ENCODE peak calls at places on chromosomes 12 and 14, in seven cellular contexts. One of them, this sample, is unnamed.

GRCh38 chr12:52975820-52976573 is 27.1 kb downstream of the KRT18 start:
- DNase-seq in Calu3: peak; percentile 77
- DNase-seq in stimulated activated CD8-positive, alpha-beta memory T cell treated with anti-CD3 and anti-CD28 coated beads, Interleukin-15, amount 100 ng/mL, for 48 hours: no peak
- DNase-seq in fibroblast of the conjunctiva: no peak
- DNase-seq in posterior cingulate gyrus: no peak
- DNase-seq in T-helper 9 cell: no peak
- DNase-seq in GM10248: no peak
- DNase-seq in this sample: no peak

GRCh38 chr12:82688035-82688501 is 1.4 kb downstream of the TMTC2 start:
- DNase-seq in Calu3: no peak
- DNase-seq in stimulated activated CD8-positive, alpha-beta memory T cell treated with anti-CD3 and anti-CD28 coated beads, Interleukin-15, amount 100 ng/mL, for 48 hours: no peak
- DNase-seq in fibroblast of the conjunctiva: no peak
- DNase-seq in posterior cingulate gyrus: no peak
- DNase-seq in T-helper 9 cell: no peak
- DNase-seq in GM10248: no peak
- DNase-seq in this sample: no peak

GRCh38 chr12:107238276-107238675 is 144.9 kb upstream of the CRY1 start:
- DNase-seq in Calu3: no peak
- DNase-seq in stimulated activated CD8-positive, alpha-beta memory T cell treated with anti-CD3 and anti-CD28 coated beads, Interleukin-15, amount 100 ng/mL, for 48 hours: no peak
- DNase-seq in fibroblast of the conjunctiva: no peak
- DNase-seq in posterior cingulate gyrus: no peak
- DNase-seq in T-helper 9 cell: no peak
- DNase-seq in GM10248: no peak
- DNase-seq in this sample: no peak

GRCh38 chr12:10354071-10354470 is 35.8 kb downstream of the KLRK1 start:
- DNase-seq in Calu3: no peak
- DNase-seq in stimulated activated CD8-positive, alpha-beta memory T cell treated with anti-CD3 and anti-CD28 coated beads, Interleukin-15, amount 100 ng/mL, for 48 hours: no peak
- DNase-seq in fibroblast of the conjunctiva: no peak
- DNase-seq in posterior cingulate gyrus: no peak
- DNase-seq in T-helper 9 cell: no peak
- DNase-seq in GM10248: no peak
- DNase-seq in this sample: no peak

GRCh38 chr12:109524466-109525278 is 47.2 kb downstream of the UBE3B start:
- DNase-seq in Calu3: no peak
- DNase-seq in stimulated activated CD8-positive, alpha-beta memory T cell treated with anti-CD3 and anti-CD28 coated beads, Interleukin-15, amount 100 ng/mL, for 48 hours: no peak
- DNase-seq in fibroblast of the conjunctiva: no peak
- DNase-seq in posterior cingulate gyrus: no peak
- DNase-seq in T-helper 9 cell: no peak
- DNase-seq in GM10248: no peak
- DNase-seq in this sample: no peak

GRCh38 chr12:2614341-2614740 is 180.4 kb upstream of the FKBP4 start:
- DNase-seq in Calu3: no peak
- DNase-seq in stimulated activated CD8-positive, alpha-beta memory T cell treated with anti-CD3 and anti-CD28 coated beads, Interleukin-15, amount 100 ng/mL, for 48 hours: no peak
- DNase-seq in fibroblast of the conjunctiva: no peak
- DNase-seq in posterior cingulate gyrus: no peak
- DNase-seq in T-helper 9 cell: no peak
- DNase-seq in GM10248: no peak
- DNase-seq in this sample: no peak

GRCh38 chr14:89214221-89214965 is 202.6 kb downstream of the FOXN3 start:
- DNase-seq in Calu3: peak; percentile 43
- DNase-seq in stimulated activated CD8-positive, alpha-beta memory T cell treated with anti-CD3 and anti-CD28 coated beads, Interleukin-15, amount 100 ng/mL, for 48 hours: no peak
- DNase-seq in fibroblast of the conjunctiva: no peak
- DNase-seq in posterior cingulate gyrus: peak; percentile 25
- DNase-seq in T-helper 9 cell: no peak
- DNase-seq in GM10248: no peak
- DNase-seq in this sample: no peak

GRCh38 chr14:57390806-57391562 is 598 bp downstream of the NAA30 start:
- DNase-seq in Calu3: peak; percentile 38
- DNase-seq in stimulated activated CD8-positive, alpha-beta memory T cell treated with anti-CD3 and anti-CD28 coated beads, Interleukin-15, amount 100 ng/mL, for 48 hours: peak; percentile 27
- DNase-seq in fibroblast of the conjunctiva: no peak
- DNase-seq in posterior cingulate gyrus: no peak
- DNase-seq in T-helper 9 cell: peak; percentile 28
- DNase-seq in GM10248: peak; percentile 58
- DNase-seq in this sample: no peak

GRCh38 chr12:113140706-113141105 is 5.1 kb upstream of the RASAL1 start:
- DNase-seq in Calu3: no peak
- DNase-seq in stimulated activated CD8-positive, alpha-beta memory T cell treated with anti-CD3 and anti-CD28 coated beads, Interleukin-15, amount 100 ng/mL, for 48 hours: no peak
- DNase-seq in fibroblast of the conjunctiva: no peak
- DNase-seq in posterior cingulate gyrus: no peak
- DNase-seq in T-helper 9 cell: no peak
- DNase-seq in GM10248: no peak
- DNase-seq in this sample: no peak